ENCODE peak calls at places on chromosomes 7 and 10, in six cellular contexts. One of them, this sample, is unnamed.

GRCh38 chr10:24824124-24824523 is 100.4 kb upstream of the ARHGAP21 start:
- DNase-seq in stomach: no peak
- DNase-seq in tibial artery: no peak
- DNase-seq in spleen: no peak
- DNase-seq in heart left ventricle: no peak
- DNase-seq in heart right ventricle: no peak
- DNase-seq in this sample: no peak

GRCh38 chr10:98328163-98328562 is 60.2 kb upstream of the LOXL4 start:
- DNase-seq in spleen: no peak
- DNase-seq in heart right ventricle: no peak
- DNase-seq in heart left ventricle: no peak
- DNase-seq in stomach: no peak
- DNase-seq in tibial artery: no peak
- DNase-seq in this sample: no peak

GRCh38 chr7:75691793-75692543 is 46.8 kb downstream of the HIP1 start:
- DNase-seq in stomach: no peak
- DNase-seq in tibial artery: no peak
- DNase-seq in heart right ventricle: no peak
- DNase-seq in heart left ventricle: no peak
- DNase-seq in spleen: peak; percentile 29
- DNase-seq in this sample: no peak

GRCh38 chr7:131391145-131391544 is 63.5 kb downstream of the MKLN1 start:
- DNase-seq in spleen: no peak
- DNase-seq in stomach: no peak
- DNase-seq in heart right ventricle: no peak
- DNase-seq in heart left ventricle: no peak
- DNase-seq in tibial artery: no peak
- DNase-seq in this sample: no peak

GRCh38 chr7:18191329-18191728 is 163.7 kb upstream of the PRPS1L1 start:
- DNase-seq in heart right ventricle: no peak
- DNase-seq in heart left ventricle: no peak
- DNase-seq in stomach: no peak
- DNase-seq in spleen: no peak
- DNase-seq in tibial artery: no peak
- DNase-seq in this sample: no peak

GRCh38 chr10:6009159-6009558 is 31.8 kb upstream of the IL15RA start:
- DNase-seq in heart right ventricle: no peak
- DNase-seq in tibial artery: no peak
- DNase-seq in heart left ventricle: no peak
- DNase-seq in stomach: no peak
- DNase-seq in spleen: no peak
- DNase-seq in this sample: no peak

GRCh38 chr7:120865191-120865976 is 7.4 kb upstream of the TSPAN12 start:
- DNase-seq in heart left ventricle: no peak
- DNase-seq in stomach: no peak
- DNase-seq in tibial artery: no peak
- DNase-seq in spleen: no peak
- DNase-seq in heart right ventricle: no peak
- DNase-seq in this sample: no peak

GRCh38 chr10:79045566-79046175 is 23.1 kb upstream of the ZMIZ1 start:
- DNase-seq in heart right ventricle: no peak
- DNase-seq in stomach: no peak
- DNase-seq in heart left ventricle: peak; percentile 4
- DNase-seq in spleen: peak; percentile 63
- DNase-seq in tibial artery: peak; percentile 55
- DNase-seq in this sample: no peak

GRCh38 chr10:98029149-98030092 is 1.0 kb downstream of the CRTAC1 start:
- DNase-seq in tibial artery: no peak
- DNase-seq in heart right ventricle: no peak
- DNase-seq in spleen: no peak
- DNase-seq in heart left ventricle: no peak
- DNase-seq in stomach: no peak
- DNase-seq in this sample: no peak

GRCh38 chr10:58435297-58435696 is 50.1 kb downstream of the TFAM start:
- DNase-seq in heart right ventricle: no peak
- DNase-seq in heart left ventricle: peak; percentile 30
- DNase-seq in stomach: no peak
- DNase-seq in tibial artery: peak; percentile 87
- DNase-seq in spleen: no peak
- DNase-seq in this sample: no peak

GRCh38 chr10:77392851-77393250 is 244.8 kb downstream of the KCNMA1 start:
- DNase-seq in heart right ventricle: no peak
- DNase-seq in spleen: no peak
- DNase-seq in stomach: no peak
- DNase-seq in tibial artery: peak; percentile 81
- DNase-seq in heart left ventricle: no peak
- DNase-seq in this sample: no peak

GRCh38 chr7:84790873-84791272 is 396.0 kb downstream of the SEMA3D start:
- DNase-seq in tibial artery: no peak
- DNase-seq in heart left ventricle: no peak
- DNase-seq in heart right ventricle: no peak
- DNase-seq in spleen: no peak
- DNase-seq in stomach: no peak
- DNase-seq in this sample: no peak

GRCh38 chr7:15889501-15889900 is 203.0 kb upstream of the MEOX2 start:
- DNase-seq in heart left ventricle: peak; percentile 36
- DNase-seq in heart right ventricle: peak; percentile 23
- DNase-seq in stomach: no peak
- DNase-seq in spleen: no peak
- DNase-seq in tibial artery: no peak
- DNase-seq in this sample: no peak

GRCh38 chr7:36692444-36692843 is 31.9 kb downstream of the AOAH start:
- DNase-seq in heart left ventricle: no peak
- DNase-seq in stomach: no peak
- DNase-seq in tibial artery: no peak
- DNase-seq in heart right ventricle: no peak
- DNase-seq in spleen: no peak
- DNase-seq in this sample: no peak

GRCh38 chr10:104300736-104301292 is 31.8 kb downstream of the GSTO2 start:
- DNase-seq in spleen: no peak
- DNase-seq in heart right ventricle: peak; percentile 85
- DNase-seq in tibial artery: peak; percentile 94
- DNase-seq in heart left ventricle: peak; percentile 90
- DNase-seq in stomach: peak; percentile 72
- DNase-seq in this sample: no peak

GRCh38 chr10:1360581-1361164 is 304.5 kb downstream of the WDR37 start:
- DNase-seq in stomach: no peak
- DNase-seq in heart left ventricle: no peak
- DNase-seq in heart right ventricle: no peak
- DNase-seq in tibial artery: no peak
- DNase-seq in spleen: no peak
- DNase-seq in this sample: no peak

GRCh38 chr7:25989140-25989705 is 162.8 kb upstream of the NFE2L3 start:
- DNase-seq in heart right ventricle: no peak
- DNase-seq in stomach: peak; percentile 44
- DNase-seq in heart left ventricle: no peak
- DNase-seq in spleen: no peak
- DNase-seq in tibial artery: no peak
- DNase-seq in this sample: no peak

GRCh38 chr10:29022513-29022912 is 266.4 kb upstream of the LYZL1 start:
- DNase-seq in stomach: no peak
- DNase-seq in spleen: no peak
- DNase-seq in tibial artery: no peak
- DNase-seq in heart right ventricle: no peak
- DNase-seq in heart left ventricle: no peak
- DNase-seq in this sample: no peak

GRCh38 chr10:29266641-29267040 is 22.2 kb upstream of the LYZL1 start:
- DNase-seq in heart left ventricle: no peak
- DNase-seq in heart right ventricle: no peak
- DNase-seq in tibial artery: no peak
- DNase-seq in stomach: no peak
- DNase-seq in spleen: no peak
- DNase-seq in this sample: no peak

DNA sequence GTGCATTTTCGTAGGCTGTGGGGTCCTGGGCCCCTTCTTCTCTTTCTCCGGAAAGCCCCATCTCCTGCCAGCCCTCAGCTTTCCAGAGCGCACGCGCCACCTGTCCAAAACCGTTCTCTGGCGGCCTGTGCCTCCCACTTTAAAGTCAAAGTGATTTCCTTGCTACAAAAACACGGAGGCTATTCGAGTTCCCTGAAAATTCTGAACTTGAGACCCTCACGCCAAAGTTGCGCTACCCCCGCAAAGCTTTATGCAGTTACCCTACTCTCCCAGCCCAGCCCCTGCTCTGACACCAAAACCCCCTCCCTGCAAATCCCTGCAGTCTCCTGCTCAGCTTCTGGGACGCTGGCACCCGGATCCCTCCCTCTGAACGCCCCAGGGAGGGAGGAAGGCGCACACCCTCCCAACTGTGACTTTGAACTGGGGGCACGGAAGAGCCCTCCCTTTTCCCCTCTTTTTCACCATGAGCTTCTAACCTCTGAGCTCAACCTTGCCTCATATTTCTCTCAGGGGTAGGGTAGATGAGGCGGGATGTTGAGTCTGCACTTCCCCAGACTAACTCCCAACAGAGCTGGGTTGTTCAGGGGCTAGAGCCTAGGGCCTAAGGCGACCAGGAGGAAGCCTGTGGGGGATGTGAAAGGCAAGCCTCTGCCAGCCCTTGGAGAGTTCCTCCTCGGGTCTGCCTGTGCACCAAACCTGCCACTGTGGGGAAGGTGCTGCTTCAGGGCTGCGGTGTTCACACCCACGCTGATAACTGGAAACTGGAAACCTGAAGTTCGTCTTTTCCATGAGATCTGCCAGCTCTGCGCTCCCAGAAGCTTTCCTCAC is 2.7 kb upstream of the PAX4 start:
- DNase-seq in tibial artery: no peak
- DNase-seq in heart right ventricle: no peak
- DNase-seq in heart left ventricle: no peak
- DNase-seq in stomach: no peak
- DNase-seq in spleen: no peak
- DNase-seq in this sample: no peak
- H3K27me3 ChIP-seq in tibial artery: no peaks in the 10 kb centered on the region
- H3K27me3 ChIP-seq in heart right ventricle: peaks cover 49% of the 10 kb centered on the region
- H3K27me3 ChIP-seq in heart left ventricle: peaks cover 71% of the 10 kb centered on the region
- H3K27me3 ChIP-seq in stomach: no peaks in the 10 kb centered on the region
- H3K27me3 ChIP-seq in spleen: no peaks in the 10 kb centered on the region
- H3K27me3 ChIP-seq in this sample: peaks cover 28% of the 10 kb centered on the region

GRCh38 chr7:28748934-28749584 is 209.1 kb downstream of the TRIL start:
- DNase-seq in stomach: no peak
- DNase-seq in spleen: peak; percentile 77
- DNase-seq in heart left ventricle: peak; percentile 32
- DNase-seq in heart right ventricle: no peak
- DNase-seq in tibial artery: no peak
- DNase-seq in this sample: no peak
- TF ChIP-seq CTCF in stomach: no peak
- TF ChIP-seq CTCF in spleen: no peak
- TF ChIP-seq CTCF in heart left ventricle: no peak
- TF ChIP-seq CTCF in heart right ventricle: no peak
- TF ChIP-seq CTCF in tibial artery: no peak
- TF ChIP-seq CTCF in this sample: no peak

GRCh38 chr7:107021600-107021999 is 22.9 kb upstream of the PRKAR2B start:
- DNase-seq in stomach: no peak
- DNase-seq in tibial artery: no peak
- DNase-seq in spleen: no peak
- DNase-seq in heart left ventricle: no peak
- DNase-seq in heart right ventricle: no peak
- DNase-seq in this sample: no peak
- H3K27me3 ChIP-seq in stomach: no peaks in the 10 kb centered on the region
- H3K27me3 ChIP-seq in tibial artery: no peaks in the 10 kb centered on the region
- H3K27me3 ChIP-seq in spleen: no peaks in the 10 kb centered on the region
- H3K27me3 ChIP-seq in heart left ventricle: no peaks in the 10 kb centered on the region
- H3K27me3 ChIP-seq in heart right ventricle: no peaks in the 10 kb centered on the region
- H3K27me3 ChIP-seq in this sample: no peaks in the 10 kb centered on the region

GRCh38 chr10:17474595-17474994 is 20.2 kb upstream of the ST8SIA6 start:
- DNase-seq in heart left ventricle: no peak
- DNase-seq in stomach: no peak
- DNase-seq in spleen: no peak
- DNase-seq in heart right ventricle: no peak
- DNase-seq in tibial artery: no peak
- DNase-seq in this sample: no peak

GRCh38 chr10:17479015-17479615 is 24.7 kb upstream of the ST8SIA6 start:
- DNase-seq in heart right ventricle: no peak
- DNase-seq in heart left ventricle: no peak
- DNase-seq in spleen: no peak
- DNase-seq in tibial artery: no peak
- DNase-seq in stomach: no peak
- DNase-seq in this sample: no peak

GRCh38 chr10:17473228-17473950 is 19.0 kb upstream of the ST8SIA6 start:
- DNase-seq in heart left ventricle: no peak
- DNase-seq in spleen: no peak
- DNase-seq in tibial artery: no peak
- DNase-seq in stomach: no peak
- DNase-seq in heart right ventricle: no peak
- DNase-seq in this sample: no peak

GRCh38 chr10:17475661-17476060 is 21.3 kb upstream of the ST8SIA6 start:
- DNase-seq in heart left ventricle: no peak
- DNase-seq in tibial artery: no peak
- DNase-seq in heart right ventricle: no peak
- DNase-seq in spleen: no peak
- DNase-seq in stomach: no peak
- DNase-seq in this sample: no peak

GRCh38 chr10:17476073-17476472 is 21.7 kb upstream of the ST8SIA6 start:
- DNase-seq in heart left ventricle: no peak
- DNase-seq in stomach: no peak
- DNase-seq in spleen: no peak
- DNase-seq in tibial artery: no peak
- DNase-seq in heart right ventricle: no peak
- DNase-seq in this sample: no peak
- TF ChIP-seq CTCF in heart left ventricle: no peak
- TF ChIP-seq CTCF in stomach: no peak
- TF ChIP-seq CTCF in spleen: no peak
- TF ChIP-seq CTCF in tibial artery: no peak
- TF ChIP-seq CTCF in heart right ventricle: no peak
- TF ChIP-seq CTCF in this sample: no peak

GRCh38 chr10:86265236-86265876 is 101.2 kb downstream of the GRID1 start:
- DNase-seq in stomach: no peak
- DNase-seq in heart left ventricle: no peak
- DNase-seq in spleen: peak; percentile 41
- DNase-seq in tibial artery: peak; percentile 24
- DNase-seq in heart right ventricle: no peak
- DNase-seq in this sample: no peak
- H3K27me3 ChIP-seq in stomach: no peaks in the 10 kb centered on the region
- H3K27me3 ChIP-seq in heart left ventricle: peaks cover 11% of the 10 kb centered on the region
- H3K27me3 ChIP-seq in spleen: no peaks in the 10 kb centered on the region
- H3K27me3 ChIP-seq in tibial artery: no peaks in the 10 kb centered on the region
- H3K27me3 ChIP-seq in heart right ventricle: peaks cover 41% of the 10 kb centered on the region
- H3K27me3 ChIP-seq in this sample: peaks cover 17% of the 10 kb centered on the region

DNA sequence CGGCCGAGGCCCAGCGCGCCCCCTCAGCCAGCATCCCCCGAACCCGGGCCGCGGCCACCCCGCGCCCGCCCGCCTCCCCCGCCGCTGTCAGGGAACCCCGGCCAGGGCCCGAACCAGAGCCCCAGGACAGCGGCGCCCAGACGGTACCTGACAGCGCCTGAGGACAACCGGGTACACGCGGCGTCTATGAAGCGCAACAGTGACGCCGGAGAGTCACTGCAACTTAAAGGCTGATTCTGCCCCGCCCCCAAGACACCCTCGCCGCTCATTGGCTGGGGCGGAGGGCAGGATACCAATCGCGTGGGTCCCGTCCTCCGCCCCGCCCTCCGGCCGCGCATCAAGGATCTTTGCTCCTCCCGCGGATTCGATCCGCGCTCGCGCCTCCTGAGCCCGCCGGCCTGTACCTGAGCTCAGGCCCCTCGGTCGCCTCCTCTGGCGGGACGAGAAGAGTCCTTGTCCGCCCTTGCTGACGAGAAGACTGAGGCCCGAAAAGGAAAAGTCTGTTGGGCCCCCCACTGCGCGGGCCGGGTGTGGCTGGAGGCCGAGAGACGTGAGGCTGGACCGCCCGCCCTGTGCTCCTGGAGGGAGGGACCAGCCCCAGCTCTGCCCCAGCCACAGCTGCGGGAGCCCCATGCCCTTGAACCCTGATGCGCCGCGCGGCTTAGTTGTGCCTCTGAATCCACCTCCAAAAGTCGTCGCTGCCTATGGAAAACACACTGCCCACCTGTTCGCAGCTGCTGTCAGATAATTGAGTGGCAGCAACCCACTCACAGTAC is at the start of gene OAT:
- DNase-seq in stomach: peak; percentile 97
- DNase-seq in heart right ventricle: peak; percentile 96
- DNase-seq in heart left ventricle: peak; percentile 98
- DNase-seq in spleen: peak; percentile 98
- DNase-seq in tibial artery: peak; percentile 98
- DNase-seq in this sample: peak; percentile 96
- TF ChIP-seq CTCF in stomach: no peak
- TF ChIP-seq CTCF in heart right ventricle: no peak
- TF ChIP-seq CTCF in heart left ventricle: no peak
- TF ChIP-seq CTCF in spleen: no peak
- TF ChIP-seq CTCF in tibial artery: no peak
- TF ChIP-seq CTCF in this sample: no peak

This sample was measured in CD4-positive, alpha-beta T cell.